ENCODE peak calls at places on chromosomes 1 and 21, in seven cellular contexts. V is cardiac fibroblast, J is tibial artery, W is ovary, D is OCI-LY7, G is fibroblast of the aortic adventitia, F is foreskin fibroblast. T is an unnamed sample.

GRCh38 chr1:209866201-209866600 is 38.4 kb downstream of the UTP25 start:
- DNase-seq in F (no peak), D (no peak), V (no peak), W (no peak), J (no peak), G (no peak), T (no peak)

GRCh38 chr1:183365093-183365492 is 53.1 kb downstream of the NMNAT2 start:
- DNase-seq in J (no peak), V (no peak), G (peak), F (no peak), W (no peak), D (no peak), T (no peak)

GRCh38 chr21:37358392-37358791 is 8.2 kb upstream of the DYRK1A start:
- DNase-seq in V (peak), G (no peak), D (no peak), W (no peak), J (no peak), F (peak), T (no peak)

GRCh38 chr21:43015906-43016540 is 41.7 kb downstream of the PKNOX1 start:
- DNase-seq in G (no peak), V (no peak), W (no peak), D (peak), F (no peak), J (no peak), T (no peak)

GRCh38 chr1:40143891-40144575 is 17.2 kb upstream of the RLF start:
- DNase-seq in F (peak), J (peak), G (peak), W (peak), D (peak), V (peak), T (peak)

GRCh38 chr1:96992871-96993270 is 271.3 kb downstream of the PTBP2 start:
- DNase-seq in F (peak), W (no peak), V (no peak), D (no peak), J (no peak), G (peak), T (no peak)

GRCh38 chr21:18840239-18840638 is 436.7 kb upstream of the TMPRSS15 start:
- DNase-seq in W (no peak), G (no peak), J (no peak), F (no peak), D (peak), V (no peak), T (no peak)

GRCh38 chr1:202210370-202210769 is 16.8 kb downstream of the LGR6 start:
- DNase-seq in D (no peak), W (no peak), G (peak), F (peak), J (no peak), V (no peak), T (no peak)

GRCh38 chr1:59678065-59678808 is 136.5 kb upstream of the HOOK1 start:
- DNase-seq in W (no peak), V (peak), J (no peak), F (no peak), D (no peak), G (no peak), T (no peak)

GRCh38 chr1:184627012-184627351 is 127.7 kb downstream of the EDEM3 start:
- DNase-seq in D (no peak), F (no peak), W (no peak), J (no peak), G (no peak), V (no peak), T (no peak)
- TF ChIP-seq CTCF in D (no peak), F (no peak), W (no peak), J (no peak), G (no peak), V (no peak), T (no peak)

GRCh38 chr1:192808588-192809285 is at the start of gene RGS2:
- DNase-seq in D (peak), G (peak), J (peak), F (peak), V (peak), W (peak), T (peak)

GRCh38 chr1:192807968-192808587 is 761 bp upstream of the RGS2 start:
- DNase-seq in G (peak), W (no peak), F (peak), V (peak), J (no peak), D (no peak), T (no peak)

GRCh38 chr1:192809286-192810252 is 730 bp downstream of the RGS2 start:
- DNase-seq in W (peak), V (peak), J (peak), D (peak), F (peak), G (peak), T (no peak)

GRCh38 chr1:192805832-192806323 is 3.0 kb upstream of the RGS2 start:
- DNase-seq in V (peak), D (peak), G (peak), W (no peak), F (peak), J (no peak), T (peak)

DNA sequence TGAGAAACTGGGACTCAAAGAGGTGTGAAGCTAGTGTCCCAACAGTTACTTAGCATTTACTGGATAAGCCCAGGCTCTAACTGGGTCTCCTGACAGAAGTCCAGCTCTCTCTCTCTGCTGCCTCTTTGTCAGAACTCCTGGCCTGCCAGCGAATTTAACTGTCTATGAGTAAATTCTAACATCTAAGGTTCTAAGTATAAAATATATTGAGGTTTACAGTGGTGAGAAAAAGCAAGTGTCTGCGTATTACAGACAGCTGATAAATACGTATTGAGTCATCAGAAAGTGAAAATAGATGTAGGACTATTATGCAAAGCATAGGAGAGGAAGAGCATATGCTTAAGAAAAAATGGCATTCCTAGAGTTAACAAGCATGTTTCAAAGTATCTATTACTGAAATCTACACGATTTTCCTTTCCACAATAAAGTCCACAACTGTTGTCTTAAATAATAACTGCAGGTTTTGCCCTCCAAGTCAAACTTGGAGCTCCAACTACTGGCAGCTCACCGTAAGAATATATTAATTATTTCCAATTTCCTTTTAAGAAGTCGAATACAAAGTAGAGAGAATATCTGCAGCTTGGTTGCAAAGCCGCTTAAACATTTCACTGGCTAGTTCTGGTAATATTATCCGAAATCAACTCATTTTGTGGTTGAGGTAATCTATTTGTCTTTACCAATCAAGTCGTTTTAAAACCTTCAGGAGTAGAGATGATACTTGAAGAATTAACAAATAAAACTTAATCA is 1.4 kb upstream of the RGS2 start:
- DNase-seq in W (no peak), G (peak), V (peak), F (peak), D (peak), J (no peak), T (peak)
- TF ChIP-seq CTCF in W (no peak), G (peak), V (peak), F (no peak), D (peak), J (no peak), T (no peak)

GRCh38 chr1:99646885-99647284 is 972 bp downstream of the PALMD start:
- DNase-seq in W (no peak), V (no peak), J (no peak), F (no peak), G (no peak), D (no peak), T (no peak)

GRCh38 chr1:99645699-99646531 is at the start of gene PALMD:
- DNase-seq in V (peak), G (no peak), D (no peak), J (peak), F (peak), W (peak), T (no peak)

GRCh38 chr1:99647460-99647859 is 1.5 kb downstream of the PALMD start:
- DNase-seq in V (no peak), G (no peak), J (no peak), D (no peak), F (no peak), W (no peak), T (no peak)

GRCh38 chr1:99650021-99650420 is 4.1 kb downstream of the PALMD start:
- DNase-seq in F (no peak), W (no peak), J (no peak), V (peak), G (no peak), D (no peak), T (no peak)

GRCh38 chr1:99648107-99648506 is 2.2 kb downstream of the PALMD start:
- DNase-seq in J (peak), G (no peak), W (no peak), F (no peak), D (no peak), V (peak), T (no peak)
- TF ChIP-seq CTCF in J (no peak), G (no peak), W (peak), F (no peak), D (peak), V (peak), T (no peak)

GRCh38 chr1:48471603-48472576 is at the start of gene SPATA6:
- DNase-seq in G (peak), F (peak), W (peak), V (peak), D (peak), J (peak), T (peak)
- TF ChIP-seq CTCF in G (no peak), F (no peak), W (no peak), V (no peak), D (no peak), J (no peak), T (no peak)

T was measured in GM13977.